ENCODE peak calls at places on chromosomes 3 and 15, in four cellular contexts. M is K562, R is HEK293T, G is SK-N-SH. K is an unnamed sample.
A peak's percentile ranks its signal among the peaks of the same experiment; 100 is the strongest.

GRCh38 chr15:66252411-66253295 is 897 bp downstream of the MEGF11 start:
- DNase-seq in R (peak; percentile 87), M (peak; percentile 69), G (peak; percentile 94), K (peak; percentile 7)

GRCh38 chr15:75056036-75056435 is 32.6 kb downstream of the PPCDC start:
- DNase-seq in R (no peak), M (no peak), G (no peak), K (no peak)

GRCh38 chr15:90496791-90497190 is 32.9 kb upstream of the CRTC3 start:
- DNase-seq in M (no peak), G (no peak), R (no peak), K (no peak)

GRCh38 chr3:194298331-194299227 is 52.5 kb downstream of the CPN2 start:
- DNase-seq in M (no peak), G (peak; percentile 65), R (no peak), K (no peak)

GRCh38 chr3:7504886-7505775 is 644.2 kb downstream of the GRM7 start:
- DNase-seq in G (no peak), R (no peak), M (no peak), K (peak; percentile 4)

GRCh38 chr3:47578119-47578630 is 490 bp downstream of the CSPG5 start:
- DNase-seq in R (peak; percentile 87), M (peak; percentile 98), G (peak; percentile 93), K (no peak)

GRCh38 chr3:28835751-28836150 is 445.1 kb upstream of the RBMS3 start:
- DNase-seq in M (no peak), G (no peak), R (no peak), K (no peak)

GRCh38 chr3:150875548-150875947 is 29.7 kb downstream of the MINDY4B start:
- DNase-seq in G (no peak), M (no peak), R (no peak), K (no peak)

GRCh38 chr3:73719413-73719831 is 94.7 kb upstream of the PDZRN3 start:
- DNase-seq in R (no peak), G (no peak), M (no peak), K (no peak)

GRCh38 chr3:142459096-142459495 is 11.3 kb upstream of the XRN1 start:
- DNase-seq in M (no peak), G (no peak), R (no peak), K (no peak)

GRCh38 chr15:36970522-36970921 is 129.8 kb downstream of the MEIS2 start:
- DNase-seq in M (no peak), G (no peak), R (no peak), K (no peak)

GRCh38 chr3:129975332-129976090 is 991 bp downstream of the TRH start:
- DNase-seq in R (no peak), G (peak; percentile 76), M (no peak), K (no peak)

GRCh38 chr3:182891364-182891763 is 89.0 kb downstream of the DCUN1D1 start:
- DNase-seq in G (no peak), M (no peak), R (no peak), K (no peak)

GRCh38 chr15:63491979-63492378 is 12.4 kb upstream of the USP3 start:
- DNase-seq in M (no peak), G (no peak), R (no peak), K (no peak)

GRCh38 chr3:64924961-64925360 is 237.2 kb upstream of the ADAMTS9 start:
- DNase-seq in R (no peak), G (no peak), M (no peak), K (no peak)

GRCh38 chr3:178195824-178196223 is 340.4 kb upstream of the KCNMB2 start:
- DNase-seq in M (no peak), G (no peak), R (no peak), K (no peak)

GRCh38 chr3:20898962-20899361 is 713.0 kb upstream of the SGO1 start:
- DNase-seq in R (no peak), M (no peak), G (no peak), K (no peak)

GRCh38 chr3:34008191-34008590 is 209.8 kb downstream of the PDCD6IP start:
- DNase-seq in G (no peak), R (no peak), M (no peak), K (no peak)

GRCh38 chr3:130759692-130760338 is 13.2 kb upstream of the PIK3R4 start:
- DNase-seq in R (peak; percentile 56), G (peak; percentile 55), M (no peak), K (peak; percentile 41)

GRCh38 chr15:67070892-67071664 is 5.7 kb downstream of the SMAD3 start:
- DNase-seq in R (no peak), G (no peak), M (no peak), K (no peak)

GRCh38 chr3:107220538-107220937 is 156.7 kb upstream of the CCDC54 start:
- DNase-seq in G (no peak), R (no peak), M (no peak), K (no peak)

GRCh38 chr15:82414536-82415191 is 15.0 kb upstream of the GOLGA6L9 start:
- DNase-seq in M (no peak), R (no peak), G (no peak), K (peak; percentile 75)

GRCh38 chr3:103924544-103924943 is 1442.2 kb upstream of the ALCAM start:
- DNase-seq in R (peak; percentile 18), G (no peak), M (no peak), K (no peak)

GRCh38 chr3:176650478-176650877 is 546.8 kb downstream of the TBL1XR1 start:
- DNase-seq in G (no peak), M (peak; percentile 11), R (peak; percentile 9), K (no peak)

GRCh38 chr3:189652042-189652441 is 20.9 kb downstream of the TP63 start:
- DNase-seq in R (peak; percentile 10), M (no peak), G (peak; percentile 0), K (peak; percentile 4)

GRCh38 chr15:37206690-37207089 is 106.3 kb upstream of the MEIS2 start:
- DNase-seq in M (no peak), R (no peak), G (no peak), K (peak; percentile 43)

GRCh38 chr15:48514103-48514817 is 131.2 kb downstream of the FBN1 start:
- DNase-seq in R (no peak), M (no peak), G (no peak), K (no peak)

GRCh38 chr3:51691021-51691420 is 15.8 kb upstream of the GRM2 start:
- DNase-seq in R (no peak), M (no peak), G (no peak), K (no peak)

GRCh38 chr3:106466881-106467280 is 598.1 kb upstream of the CBLB start:
- DNase-seq in R (no peak), M (no peak), G (no peak), K (no peak)

GRCh38 chr3:31479431-31479830 is 53.3 kb upstream of the STT3B start:
- DNase-seq in R (no peak), G (no peak), M (no peak), K (no peak)

GRCh38 chr3:61522064-61522463 is 39.3 kb upstream of the PTPRG start:
- DNase-seq in M (no peak), G (no peak), R (no peak), K (no peak)

GRCh38 chr15:40241305-40242215 is 2.7 kb downstream of the PAK6 start:
- DNase-seq in R (no peak), G (no peak), M (no peak), K (no peak)

GRCh38 chr3:149703474-149703873 is 45.6 kb upstream of the WWTR1 start:
- DNase-seq in M (no peak), R (no peak), G (no peak), K (no peak)

GRCh38 chr3:149705416-149705815 is 46.9 kb downstream of the COMMD2 start:
- DNase-seq in M (no peak), G (no peak), R (no peak), K (no peak)

GRCh38 chr3:149702691-149703426 is 45.0 kb upstream of the WWTR1 start:
- DNase-seq in R (no peak), M (no peak), G (no peak), K (no peak)

GRCh38 chr3:149701977-149702350 is 44.1 kb upstream of the WWTR1 start:
- DNase-seq in M (no peak), R (no peak), G (no peak), K (no peak)

DNA sequence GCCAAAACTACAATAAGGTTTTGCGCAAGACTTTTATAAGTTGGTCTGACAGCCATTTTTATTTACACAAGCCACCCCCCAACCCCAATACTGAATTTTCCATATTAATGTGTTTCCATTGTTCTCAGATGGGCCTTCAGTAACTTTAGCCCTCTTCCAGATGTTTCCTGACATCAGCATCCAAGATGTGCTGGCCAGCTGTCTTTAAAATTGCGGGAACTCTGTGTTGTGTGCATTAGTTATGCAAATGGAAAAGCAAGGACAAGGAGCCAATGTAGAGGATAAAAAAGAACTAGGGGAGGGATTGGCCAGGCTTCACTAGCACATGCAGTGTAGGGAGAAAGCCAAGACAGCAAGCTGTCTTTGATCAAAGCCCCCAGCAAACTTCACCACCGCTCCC is 45.4 kb downstream of the COMMD2 start:
- DNase-seq in R (no peak), G (no peak), M (no peak), K (no peak)
- TF ChIP-seq FOXM1 in R (no peak), G (no peak), M (no peak), K (no peak)

GRCh38 chr3:161409858-161410257 is 38.5 kb upstream of the SPTSSB start:
- DNase-seq in R (no peak), M (no peak), G (no peak), K (no peak)
- TF ChIP-seq FOXM1 in R (no peak), M (no peak), G (no peak), K (no peak)

GRCh38 chr3:48826451-48826850 is 21.2 kb downstream of the PRKAR2A start:
- DNase-seq in G (no peak), R (no peak), M (no peak), K (no peak)
- TF ChIP-seq FOXM1 in G (no peak), R (no peak), M (no peak), K (no peak)

GRCh38 chr3:17032407-17033034 is 147.8 kb downstream of the PLCL2 start:
- DNase-seq in M (peak; percentile 24), G (peak; percentile 39), R (peak; percentile 36), K (peak; percentile 16)
- TF ChIP-seq FOXM1 in M (no peak), G (no peak), R (no peak), K (no peak)

DNA sequence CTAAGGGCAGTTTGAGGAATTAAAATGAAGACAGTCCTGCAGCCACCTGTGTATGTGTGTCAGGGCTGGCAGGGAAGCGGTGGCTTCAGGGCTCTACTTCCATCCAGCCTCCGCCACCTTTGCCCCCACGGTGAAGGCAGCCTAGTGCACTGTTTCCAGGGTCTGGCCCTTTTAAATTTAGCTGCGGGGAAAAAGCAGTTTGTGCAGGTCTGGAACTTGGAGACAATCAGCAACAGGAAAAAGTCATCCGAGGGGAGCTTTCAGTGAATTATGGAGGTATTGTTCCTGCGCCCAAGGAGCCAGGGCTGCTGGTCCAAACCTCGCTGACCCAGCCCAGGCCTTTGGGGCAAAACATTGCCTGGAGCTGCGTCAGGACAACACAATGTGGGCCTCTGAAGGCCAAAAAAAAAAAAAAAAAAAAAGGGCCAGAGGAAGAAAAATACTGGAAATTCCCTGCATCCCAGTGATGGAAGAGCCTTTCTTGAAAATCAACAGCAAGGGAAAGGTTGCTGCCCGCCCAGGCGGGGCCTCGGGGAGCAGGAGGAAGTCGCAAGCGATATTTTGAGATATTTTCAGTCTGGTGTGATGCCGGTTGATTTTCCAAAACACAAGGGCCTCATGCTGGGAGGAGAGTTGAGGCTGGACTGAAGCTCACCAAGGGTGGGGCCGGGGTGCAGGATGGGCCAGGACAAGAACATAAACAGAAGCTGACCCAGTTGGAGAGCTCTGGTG is 25.5 kb upstream of the FGD5 start:
- DNase-seq in M (no peak), R (no peak), G (no peak), K (no peak)
- TF ChIP-seq FOXM1 in M (no peak), R (no peak), G (no peak), K (no peak)

K was measured in HepG2.